ENCODE peak calls at places on chromosome 17, in nine cellular contexts. One of them, this sample, is unnamed.
A peak's percentile ranks its signal among the peaks of the same experiment; 100 is the strongest.

GRCh38 chr17:47741109-47741792 is 8.2 kb downstream of the TBX21 start:
- DNase-seq in heart left ventricle: no peak
- DNase-seq in mesendoderm: no peak
- DNase-seq in left ventricle myocardium inferior: no peak
- DNase-seq in spleen: no peak
- DNase-seq in CD8-positive, alpha-beta T cell: no peak
- DNase-seq in A549: no peak
- DNase-seq in cardiac muscle cell: no peak
- DNase-seq in GM23248: no peak
- DNase-seq in this sample: no peak

GRCh38 chr17:17926840-17927449 is 45.3 kb downstream of the TOM1L2 start:
- DNase-seq in left ventricle myocardium inferior: no peak
- DNase-seq in A549: no peak
- DNase-seq in GM23248: no peak
- DNase-seq in cardiac muscle cell: no peak
- DNase-seq in mesendoderm: no peak
- DNase-seq in heart left ventricle: no peak
- DNase-seq in spleen: no peak
- DNase-seq in CD8-positive, alpha-beta T cell: no peak
- DNase-seq in this sample: no peak

GRCh38 chr17:21289175-21289901 is 4.8 kb downstream of the MAP2K3 start:
- DNase-seq in spleen: no peak
- DNase-seq in A549: no peak
- DNase-seq in CD8-positive, alpha-beta T cell: no peak
- DNase-seq in left ventricle myocardium inferior: no peak
- DNase-seq in heart left ventricle: no peak
- DNase-seq in GM23248: peak; percentile 3
- DNase-seq in mesendoderm: no peak
- DNase-seq in cardiac muscle cell: no peak
- DNase-seq in this sample: no peak

GRCh38 chr17:81049973-81050551 is 15.1 kb downstream of the BAIAP2 start:
- DNase-seq in CD8-positive, alpha-beta T cell: no peak
- DNase-seq in spleen: no peak
- DNase-seq in mesendoderm: peak; percentile 84
- DNase-seq in heart left ventricle: no peak
- DNase-seq in cardiac muscle cell: no peak
- DNase-seq in GM23248: no peak
- DNase-seq in left ventricle myocardium inferior: peak; percentile 55
- DNase-seq in A549: peak; percentile 41
- DNase-seq in this sample: no peak

GRCh38 chr17:34673995-34674900 is 94.9 kb downstream of the TMEM132E start:
- DNase-seq in spleen: no peak
- DNase-seq in heart left ventricle: no peak
- DNase-seq in GM23248: no peak
- DNase-seq in left ventricle myocardium inferior: no peak
- DNase-seq in A549: no peak
- DNase-seq in mesendoderm: no peak
- DNase-seq in cardiac muscle cell: no peak
- DNase-seq in CD8-positive, alpha-beta T cell: no peak
- DNase-seq in this sample: no peak

GRCh38 chr17:10907370-10907769 is 69.5 kb upstream of the PIRT start:
- DNase-seq in GM23248: no peak
- DNase-seq in heart left ventricle: peak; percentile 24
- DNase-seq in spleen: no peak
- DNase-seq in mesendoderm: no peak
- DNase-seq in left ventricle myocardium inferior: peak; percentile 28
- DNase-seq in CD8-positive, alpha-beta T cell: no peak
- DNase-seq in cardiac muscle cell: no peak
- DNase-seq in A549: no peak
- DNase-seq in this sample: no peak

GRCh38 chr17:17667947-17668346 is 13.3 kb upstream of the RAI1 start:
- DNase-seq in left ventricle myocardium inferior: no peak
- DNase-seq in heart left ventricle: no peak
- DNase-seq in cardiac muscle cell: no peak
- DNase-seq in A549: no peak
- DNase-seq in GM23248: no peak
- DNase-seq in spleen: no peak
- DNase-seq in CD8-positive, alpha-beta T cell: no peak
- DNase-seq in mesendoderm: no peak
- DNase-seq in this sample: no peak

GRCh38 chr17:60361889-60362288 is 30.0 kb downstream of the USP32 start:
- DNase-seq in mesendoderm: no peak
- DNase-seq in cardiac muscle cell: no peak
- DNase-seq in GM23248: no peak
- DNase-seq in left ventricle myocardium inferior: no peak
- DNase-seq in spleen: no peak
- DNase-seq in A549: no peak
- DNase-seq in CD8-positive, alpha-beta T cell: no peak
- DNase-seq in heart left ventricle: no peak
- DNase-seq in this sample: no peak

GRCh38 chr17:82231562-82232321 is 2.9 kb downstream of the SLC16A3 start:
- DNase-seq in mesendoderm: peak; percentile 87
- DNase-seq in cardiac muscle cell: peak; percentile 57
- DNase-seq in CD8-positive, alpha-beta T cell: no peak
- DNase-seq in left ventricle myocardium inferior: peak; percentile 86
- DNase-seq in A549: peak; percentile 93
- DNase-seq in spleen: peak; percentile 96
- DNase-seq in GM23248: peak; percentile 77
- DNase-seq in heart left ventricle: peak; percentile 83
- DNase-seq in this sample: no peak

GRCh38 chr17:83122834-83123233 is 43.4 kb downstream of the METRNL start:
- DNase-seq in spleen: peak; percentile 54
- DNase-seq in mesendoderm: no peak
- DNase-seq in heart left ventricle: no peak
- DNase-seq in cardiac muscle cell: no peak
- DNase-seq in CD8-positive, alpha-beta T cell: no peak
- DNase-seq in A549: peak; percentile 36
- DNase-seq in left ventricle myocardium inferior: no peak
- DNase-seq in GM23248: peak; percentile 93
- DNase-seq in this sample: no peak

GRCh38 chr17:16483021-16483645 is 8.9 kb downstream of the LRRC75A start:
- DNase-seq in heart left ventricle: no peak
- DNase-seq in GM23248: no peak
- DNase-seq in CD8-positive, alpha-beta T cell: no peak
- DNase-seq in mesendoderm: no peak
- DNase-seq in A549: no peak
- DNase-seq in spleen: no peak
- DNase-seq in left ventricle myocardium inferior: no peak
- DNase-seq in cardiac muscle cell: no peak
- DNase-seq in this sample: no peak

GRCh38 chr17:57530508-57530907 is 214.6 kb downstream of the CCDC182 start:
- DNase-seq in spleen: no peak
- DNase-seq in heart left ventricle: no peak
- DNase-seq in CD8-positive, alpha-beta T cell: no peak
- DNase-seq in left ventricle myocardium inferior: no peak
- DNase-seq in GM23248: peak; percentile 11
- DNase-seq in cardiac muscle cell: peak; percentile 62
- DNase-seq in mesendoderm: peak; percentile 78
- DNase-seq in A549: no peak
- DNase-seq in this sample: no peak

GRCh38 chr17:63382136-63382535 is 64.0 kb downstream of the CYB561 start:
- DNase-seq in mesendoderm: no peak
- DNase-seq in cardiac muscle cell: no peak
- DNase-seq in CD8-positive, alpha-beta T cell: no peak
- DNase-seq in GM23248: peak; percentile 38
- DNase-seq in spleen: no peak
- DNase-seq in heart left ventricle: no peak
- DNase-seq in A549: no peak
- DNase-seq in left ventricle myocardium inferior: no peak
- DNase-seq in this sample: no peak

DNA sequence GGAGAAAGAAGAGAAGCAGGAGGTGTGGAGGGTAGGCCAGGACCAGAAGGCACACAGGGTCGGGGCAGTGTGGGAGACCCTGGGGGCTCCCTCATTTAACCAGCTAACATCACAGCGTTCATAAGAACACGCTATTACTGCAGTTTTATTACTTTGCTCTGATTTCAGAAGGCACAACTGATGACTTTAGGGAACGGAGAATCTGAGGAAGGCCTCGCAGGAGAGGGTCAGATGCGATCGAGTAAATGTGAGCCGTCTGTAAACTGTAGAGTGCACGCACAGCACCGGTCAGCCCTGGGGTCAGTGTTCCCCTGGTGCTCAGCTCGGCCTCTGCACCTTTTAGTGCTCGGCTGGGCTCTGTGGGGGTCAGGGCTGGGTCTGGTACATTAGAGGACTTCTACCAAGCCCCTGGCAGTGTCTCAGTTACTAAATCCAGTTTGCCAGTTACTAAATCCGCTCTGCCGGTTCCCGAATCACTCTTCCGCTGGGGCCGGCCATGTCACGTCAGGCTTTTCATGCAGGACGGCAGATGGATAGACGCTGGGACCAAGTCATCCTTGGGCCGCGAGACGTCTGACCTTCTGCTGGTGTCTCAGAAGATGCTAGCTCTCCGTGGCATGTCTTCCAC is 325.9 kb downstream of the SEC14L1 start:
- DNase-seq in heart left ventricle: no peak
- DNase-seq in mesendoderm: peak; percentile 25
- DNase-seq in GM23248: no peak
- DNase-seq in CD8-positive, alpha-beta T cell: no peak
- DNase-seq in left ventricle myocardium inferior: no peak
- DNase-seq in spleen: no peak
- DNase-seq in cardiac muscle cell: no peak
- DNase-seq in A549: no peak
- DNase-seq in this sample: no peak
- H3K27ac ChIP-seq in heart left ventricle: peak overlapping the region; percentile 64
- H3K27ac ChIP-seq in mesendoderm: peak overlapping the region; percentile 79
- H3K27ac ChIP-seq in GM23248: no peak overlapping the region
- H3K27ac ChIP-seq in CD8-positive, alpha-beta T cell: no peak overlapping the region
- H3K27ac ChIP-seq in left ventricle myocardium inferior: peak overlapping the region; percentile 82
- H3K27ac ChIP-seq in spleen: peak overlapping the region; percentile 95
- H3K27ac ChIP-seq in cardiac muscle cell: peak overlapping the region; percentile 96
- H3K27ac ChIP-seq in A549: peak overlapping the region; percentile 69
- H3K27ac ChIP-seq in this sample: peak overlapping the region; percentile 18

DNA sequence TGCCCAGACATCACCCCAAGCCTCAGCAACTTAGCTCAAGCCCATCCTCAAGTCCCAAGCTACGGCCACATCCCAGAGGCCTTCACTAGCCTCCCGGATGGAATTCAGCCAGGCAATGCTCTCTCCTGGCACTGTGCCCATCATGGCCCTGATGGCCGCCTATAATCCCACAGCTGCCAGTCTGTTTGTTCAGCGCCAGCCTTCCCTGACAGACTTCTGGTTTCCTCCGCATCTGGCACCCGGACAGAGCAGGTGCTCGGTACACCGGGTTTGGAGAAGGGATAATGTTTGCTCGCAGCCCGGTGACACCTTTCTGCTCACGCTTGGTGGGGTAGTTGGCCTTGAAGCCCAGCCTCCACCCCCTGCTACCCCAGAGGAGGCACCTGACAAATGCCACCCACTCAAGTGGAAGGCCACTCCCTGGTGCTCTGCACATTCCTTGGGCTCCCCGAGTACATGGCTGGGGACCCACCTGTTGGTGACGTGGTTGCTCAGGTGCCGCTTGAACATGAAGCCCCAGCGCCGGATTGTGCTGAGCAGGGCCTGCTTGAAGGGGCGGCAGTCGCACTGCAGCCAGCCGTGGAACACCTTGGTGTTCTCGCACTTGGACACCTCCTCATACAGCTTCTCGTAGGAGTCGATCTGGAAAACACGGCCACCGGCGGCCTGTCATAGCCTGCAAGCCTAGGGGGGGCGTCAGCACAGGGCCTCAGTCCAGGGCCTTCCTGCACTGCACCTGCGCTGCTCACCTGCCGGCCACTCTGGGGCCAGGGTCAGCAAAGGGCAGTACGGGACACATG is 47.1 kb downstream of the DNAH17 start:
- DNase-seq in GM23248: no peak
- DNase-seq in cardiac muscle cell: no peak
- DNase-seq in left ventricle myocardium inferior: no peak
- DNase-seq in spleen: peak; percentile 59
- DNase-seq in A549: no peak
- DNase-seq in heart left ventricle: no peak
- DNase-seq in CD8-positive, alpha-beta T cell: no peak
- DNase-seq in mesendoderm: no peak
- DNase-seq in this sample: no peak
- H3K27ac ChIP-seq in GM23248: no peak overlapping the region
- H3K27ac ChIP-seq in cardiac muscle cell: no peak overlapping the region
- H3K27ac ChIP-seq in left ventricle myocardium inferior: no peak overlapping the region
- H3K27ac ChIP-seq in spleen: no peak overlapping the region
- H3K27ac ChIP-seq in A549: peak overlapping the region; percentile 81
- H3K27ac ChIP-seq in heart left ventricle: no peak overlapping the region
- H3K27ac ChIP-seq in CD8-positive, alpha-beta T cell: no peak overlapping the region
- H3K27ac ChIP-seq in mesendoderm: no peak overlapping the region
- H3K27ac ChIP-seq in this sample: no peak overlapping the region

GRCh38 chr17:7383742-7384488 is 3.0 kb downstream of the TNK1 start:
- DNase-seq in heart left ventricle: no peak
- DNase-seq in GM23248: peak; percentile 32
- DNase-seq in A549: no peak
- DNase-seq in CD8-positive, alpha-beta T cell: peak; percentile 60
- DNase-seq in mesendoderm: peak; percentile 80
- DNase-seq in cardiac muscle cell: peak; percentile 72
- DNase-seq in left ventricle myocardium inferior: peak; percentile 32
- DNase-seq in spleen: peak; percentile 93
- DNase-seq in this sample: peak; percentile 72
- H3K27ac ChIP-seq in heart left ventricle: peak overlapping the region; percentile 43
- H3K27ac ChIP-seq in GM23248: no peak overlapping the region
- H3K27ac ChIP-seq in A549: no peak overlapping the region
- H3K27ac ChIP-seq in CD8-positive, alpha-beta T cell: peak overlapping the region; percentile 92
- H3K27ac ChIP-seq in mesendoderm: no peak overlapping the region
- H3K27ac ChIP-seq in cardiac muscle cell: no peak overlapping the region
- H3K27ac ChIP-seq in left ventricle myocardium inferior: no peak overlapping the region
- H3K27ac ChIP-seq in spleen: peak overlapping the region; percentile 87
- H3K27ac ChIP-seq in this sample: no peak overlapping the region

DNA sequence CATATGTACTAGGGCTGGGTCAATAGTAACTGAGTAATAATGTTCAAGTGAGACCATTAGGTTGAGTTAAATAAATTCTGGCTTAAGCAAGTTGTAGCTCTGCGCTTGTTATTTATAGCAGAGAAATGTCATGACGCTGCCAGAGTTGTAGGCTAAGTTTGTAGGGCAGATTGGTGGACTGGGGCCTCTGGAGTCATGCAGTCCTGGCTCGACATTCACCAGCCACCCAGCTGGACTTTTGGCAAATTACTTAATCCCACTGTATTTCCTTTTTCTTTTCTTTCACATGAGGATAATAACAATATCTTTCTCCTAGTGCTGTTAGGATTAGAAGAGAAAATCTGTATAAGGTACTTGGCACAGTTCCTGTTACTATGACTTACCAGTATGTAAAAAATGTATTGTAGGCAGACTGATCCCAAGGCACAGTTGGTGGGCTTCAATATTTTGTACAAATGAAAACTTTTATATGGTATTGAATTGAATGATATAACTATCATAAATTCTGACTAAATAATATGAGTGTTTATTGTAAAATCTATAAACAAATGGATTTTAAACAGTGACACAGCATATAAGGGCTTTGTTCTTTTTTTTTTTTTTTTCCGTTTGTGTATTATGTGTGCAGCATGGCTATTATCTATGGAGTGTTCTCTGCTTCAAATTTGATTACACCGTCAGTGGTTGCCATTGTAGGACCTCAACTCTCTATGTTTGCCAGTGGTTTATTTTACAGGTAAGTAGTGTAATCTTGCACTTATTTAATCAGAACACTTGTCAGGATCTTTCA is 2.6 kb downstream of the MFSD11 start:
- DNase-seq in spleen: no peak
- DNase-seq in A549: no peak
- DNase-seq in CD8-positive, alpha-beta T cell: no peak
- DNase-seq in cardiac muscle cell: peak; percentile 39
- DNase-seq in GM23248: peak; percentile 25
- DNase-seq in heart left ventricle: peak; percentile 69
- DNase-seq in mesendoderm: no peak
- DNase-seq in left ventricle myocardium inferior: no peak
- DNase-seq in this sample: no peak
- H3K27ac ChIP-seq in spleen: no peak overlapping the region
- H3K27ac ChIP-seq in A549: no peak overlapping the region
- H3K27ac ChIP-seq in CD8-positive, alpha-beta T cell: no peak overlapping the region
- H3K27ac ChIP-seq in cardiac muscle cell: peak overlapping the region; percentile 77
- H3K27ac ChIP-seq in GM23248: no peak overlapping the region
- H3K27ac ChIP-seq in heart left ventricle: peak overlapping the region; percentile 100
- H3K27ac ChIP-seq in mesendoderm: no peak overlapping the region
- H3K27ac ChIP-seq in left ventricle myocardium inferior: peak overlapping the region; percentile 100
- H3K27ac ChIP-seq in this sample: no peak overlapping the region

GRCh38 chr17:48873212-48873611 is 19.4 kb upstream of the ATP5MC1 start:
- DNase-seq in CD8-positive, alpha-beta T cell: no peak
- DNase-seq in spleen: no peak
- DNase-seq in GM23248: no peak
- DNase-seq in left ventricle myocardium inferior: peak; percentile 47
- DNase-seq in mesendoderm: peak; percentile 65
- DNase-seq in A549: no peak
- DNase-seq in heart left ventricle: peak; percentile 43
- DNase-seq in cardiac muscle cell: no peak
- DNase-seq in this sample: no peak
- H3K27ac ChIP-seq in CD8-positive, alpha-beta T cell: no peak overlapping the region
- H3K27ac ChIP-seq in spleen: peak overlapping the region; percentile 69
- H3K27ac ChIP-seq in GM23248: no peak overlapping the region
- H3K27ac ChIP-seq in left ventricle myocardium inferior: peak overlapping the region; percentile 91
- H3K27ac ChIP-seq in mesendoderm: peak overlapping the region; percentile 63
- H3K27ac ChIP-seq in A549: peak overlapping the region; percentile 90
- H3K27ac ChIP-seq in heart left ventricle: peak overlapping the region; percentile 71
- H3K27ac ChIP-seq in cardiac muscle cell: no peak overlapping the region
- H3K27ac ChIP-seq in this sample: no peak overlapping the region